ENCODE peak calls at places on chromosomes 4 and X, in eight cellular contexts. M is brain microvascular endothelial cell, I is lower lobe of right lung, Y is gastrocnemius medialis, Z is fibroblast of mammary gland, T is HL-60, O is astrocyte of the spinal cord, R is BJ. E is an unnamed sample.
A peak's percentile ranks its signal among the peaks of the same experiment; 100 is the strongest.

GRCh38 chrX:120457766-120458180 is 11.3 kb downstream of the LAMP2 start:
- DNase-seq in T (peak; percentile 50), Z (peak; percentile 92), M (peak; percentile 43), O (peak; percentile 84), Y (no peak), I (no peak), R (peak; percentile 71), E (peak; percentile 67)

GRCh38 chr4:172705565-172705964 is 463.0 kb upstream of the GALNT7 start:
- DNase-seq in I (no peak), Y (no peak), T (no peak), O (no peak), R (no peak), M (no peak), Z (no peak), E (no peak)

GRCh38 chrX:18890724-18891560 is 93.0 kb downstream of the PHKA2 start:
- DNase-seq in O (no peak), Y (no peak), M (no peak), Z (no peak), I (no peak), R (no peak), T (no peak), E (no peak)

GRCh38 chrX:20067709-20068315 is 48.9 kb downstream of the MAP7D2 start:
- DNase-seq in Z (peak; percentile 90), I (peak; percentile 71), Y (peak; percentile 10), M (peak; percentile 75), T (peak; percentile 53), O (peak; percentile 87), R (peak; percentile 47), E (peak; percentile 69)

GRCh38 chr4:6198278-6198677 is 2.1 kb downstream of the JAKMIP1 start:
- DNase-seq in T (no peak), O (no peak), Y (no peak), Z (no peak), M (no peak), R (no peak), I (no peak), E (no peak)

GRCh38 chrX:129876734-129877395 is 29.1 kb upstream of the UTP14A start:
- DNase-seq in Z (peak; percentile 42), M (peak; percentile 3), T (no peak), Y (no peak), I (no peak), R (no peak), O (peak; percentile 71), E (no peak)

GRCh38 chrX:45859407-45859806 is 658.7 kb upstream of the DIPK2B start:
- DNase-seq in T (no peak), Y (no peak), M (no peak), R (no peak), Z (no peak), O (no peak), I (no peak), E (no peak)

GRCh38 chrX:144918936-144919335 is 328.4 kb upstream of the SPANXN1 start:
- DNase-seq in O (no peak), M (peak; percentile 3), Y (no peak), R (no peak), Z (no peak), T (no peak), I (no peak), E (no peak)

GRCh38 chrX:120251471-120252011 is 929 bp downstream of the ZBTB33 start:
- DNase-seq in Y (no peak), Z (peak; percentile 14), O (peak; percentile 12), I (no peak), R (no peak), T (peak; percentile 55), M (no peak), E (no peak)

GRCh38 chrX:38886112-38886511 is 84.9 kb downstream of the MID1IP1 start:
- DNase-seq in T (no peak), Y (no peak), M (no peak), R (no peak), I (no peak), O (no peak), Z (no peak), E (no peak)
- H3K4me3 ChIP-seq in T (no peak overlapping the region), Y (no peak overlapping the region), M (no peak overlapping the region), R (no peak overlapping the region), I (no peak overlapping the region), O (no peak overlapping the region), Z (no peak overlapping the region), E (no peak overlapping the region)

GRCh38 chr4:1766336-1767057 is 26.6 kb upstream of the FGFR3 start:
- DNase-seq in I (no peak), O (no peak), R (no peak), Y (no peak), Z (no peak), T (no peak), M (no peak), E (no peak)
- H3K4me3 ChIP-seq in I (peak overlapping the region; percentile 51), O (no peak overlapping the region), R (no peak overlapping the region), Y (no peak overlapping the region), Z (no peak overlapping the region), T (no peak overlapping the region), M (peak overlapping the region; percentile 9), E (no peak overlapping the region)

GRCh38 chrX:1466232-1466661 is 13.5 kb upstream of the ASMTL start:
- DNase-seq in M (no peak), O (no peak), T (no peak), I (peak; percentile 28), R (no peak), Y (no peak), Z (no peak), E (no peak)
- H3K4me3 ChIP-seq in M (no peak overlapping the region), O (no peak overlapping the region), T (no peak overlapping the region), I (no peak overlapping the region), R (no peak overlapping the region), Y (no peak overlapping the region), Z (no peak overlapping the region), E (no peak overlapping the region)

GRCh38 chrX:100647739-100648138 is 3.7 kb downstream of the SRPX2 start:
- DNase-seq in O (no peak), Y (no peak), Z (no peak), T (no peak), M (no peak), I (no peak), R (no peak), E (no peak)

GRCh38 chrX:100652266-100652665 is 8.3 kb downstream of the SRPX2 start:
- DNase-seq in T (no peak), R (no peak), Y (no peak), Z (no peak), M (no peak), I (no peak), O (no peak), E (no peak)

GRCh38 chrX:100648601-100649417 is 4.8 kb downstream of the SRPX2 start:
- DNase-seq in T (no peak), R (peak; percentile 70), O (peak; percentile 91), Z (peak; percentile 87), I (no peak), Y (peak; percentile 2), M (peak; percentile 82), E (no peak)

GRCh38 chrX:100650841-100651240 is 6.8 kb downstream of the SRPX2 start:
- DNase-seq in Y (no peak), Z (no peak), T (no peak), O (no peak), I (no peak), M (no peak), R (no peak), E (no peak)

GRCh38 chrX:100649550-100650356 is 5.8 kb downstream of the SRPX2 start:
- DNase-seq in O (peak; percentile 90), Y (peak; percentile 42), Z (peak; percentile 96), I (peak; percentile 45), R (peak; percentile 75), T (no peak), M (peak; percentile 83), E (peak; percentile 75)
- H3K4me3 ChIP-seq in O (no peak overlapping the region), Y (no peak overlapping the region), Z (no peak overlapping the region), I (no peak overlapping the region), R (no peak overlapping the region), T (no peak overlapping the region), M (peak overlapping the region; percentile 12), E (no peak overlapping the region)

DNA sequence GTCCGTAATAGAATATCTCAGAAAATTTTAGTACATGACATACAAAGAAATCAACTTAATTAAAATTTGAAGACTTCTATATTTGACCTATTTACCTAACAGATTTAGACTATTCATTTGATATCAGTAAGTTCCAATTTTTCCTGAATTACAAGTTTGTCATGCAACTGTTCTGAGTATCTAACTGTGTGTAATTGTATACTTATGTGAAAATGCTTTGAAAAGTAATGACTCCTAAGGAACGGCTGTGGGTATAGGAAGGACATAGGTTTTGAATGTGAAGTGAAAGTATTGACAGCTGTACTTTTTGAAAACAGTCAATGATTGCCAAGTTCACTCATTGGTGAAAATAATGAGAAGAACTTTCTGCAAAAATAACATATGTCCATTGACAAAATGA is 2.9 kb downstream of the GRIA2 start:
- DNase-seq in M (no peak), R (no peak), Y (no peak), O (no peak), I (no peak), Z (no peak), T (no peak), E (no peak)
- H3K4me3 ChIP-seq in M (no peak overlapping the region), R (no peak overlapping the region), Y (no peak overlapping the region), O (no peak overlapping the region), I (no peak overlapping the region), Z (no peak overlapping the region), T (no peak overlapping the region), E (no peak overlapping the region)

GRCh38 chr4:24002641-24002966 is 112.8 kb upstream of the PPARGC1A start:
- DNase-seq in T (no peak), Y (no peak), Z (no peak), O (no peak), M (no peak), R (no peak), I (no peak), E (no peak)

GRCh38 chr4:24007740-24008348 is 118.0 kb upstream of the PPARGC1A start:
- DNase-seq in R (no peak), Z (no peak), Y (no peak), T (no peak), M (no peak), O (no peak), I (no peak), E (no peak)

GRCh38 chr4:24003926-24004325 is 114.1 kb upstream of the PPARGC1A start:
- DNase-seq in T (no peak), Z (peak; percentile 47), M (no peak), I (no peak), Y (no peak), O (no peak), R (no peak), E (no peak)

GRCh38 chr4:24003476-24003875 is 113.6 kb upstream of the PPARGC1A start:
- DNase-seq in Y (no peak), Z (no peak), I (no peak), T (no peak), M (no peak), O (no peak), R (no peak), E (no peak)

GRCh38 chr4:24006269-24006668 is 116.4 kb upstream of the PPARGC1A start:
- DNase-seq in O (no peak), T (no peak), Z (no peak), M (no peak), R (no peak), Y (no peak), I (no peak), E (no peak)
- H3K4me3 ChIP-seq in O (no peak overlapping the region), T (no peak overlapping the region), Z (no peak overlapping the region), M (no peak overlapping the region), R (no peak overlapping the region), Y (no peak overlapping the region), I (no peak overlapping the region), E (no peak overlapping the region)

E was measured in AG09309.